ENCODE peak calls at places on chromosomes 4 and X, in eight cellular contexts. Q, J, I, N, L, H, F and Z are unnamed samples.

GRCh38 chrX:109472939-109473713 is 8.8 kb downstream of the GUCY2F start:
- DNase-seq in F (no peak), J (no peak), I (no peak), L (peak), Q (no peak), N (peak), H (peak), Z (no peak)

GRCh38 chr4:120318447-120318846 is 251.8 kb upstream of the MAD2L1 start:
- DNase-seq in L (no peak), H (no peak), Q (no peak), I (no peak), F (no peak), N (no peak), J (no peak), Z (no peak)

GRCh38 chr4:128159967-128160366 is 98.9 kb downstream of the LARP1B start:
- DNase-seq in H (peak), J (no peak), L (peak), F (no peak), N (peak), I (no peak), Q (no peak), Z (peak)

GRCh38 chr4:3041192-3042142 is 32.9 kb downstream of the HTT-AS start:
- DNase-seq in Q (no peak), N (peak), H (peak), J (peak), L (peak), F (peak), I (no peak), Z (no peak)

GRCh38 chr4:4779486-4779885 is 80.0 kb upstream of the MSX1 start:
- DNase-seq in H (no peak), J (no peak), Q (no peak), F (no peak), I (no peak), N (no peak), L (no peak), Z (no peak)

GRCh38 chr4:139956436-139957107 is 197.4 kb downstream of the MAML3 start:
- DNase-seq in J (no peak), F (no peak), Q (no peak), N (no peak), L (no peak), I (no peak), H (peak), Z (no peak)

GRCh38 chrX:68717196-68717595 is 69.7 kb downstream of the STARD8 start:
- DNase-seq in F (no peak), N (no peak), J (peak), L (no peak), H (no peak), I (no peak), Q (no peak), Z (no peak)

GRCh38 chr4:128757712-128758111 is 51.8 kb upstream of the JADE1 start:
- DNase-seq in J (no peak), F (no peak), Q (no peak), I (no peak), H (peak), N (peak), L (no peak), Z (no peak)

GRCh38 chr4:88275949-88276515 is 8.3 kb downstream of the PPM1K start:
- DNase-seq in F (no peak), N (no peak), Q (no peak), J (no peak), L (no peak), I (no peak), H (no peak), Z (no peak)

GRCh38 chr4:3770323-3771166 is 4.4 kb downstream of the ADRA2C start:
- DNase-seq in N (no peak), F (no peak), J (no peak), L (no peak), Q (no peak), H (no peak), I (no peak), Z (no peak)

DNA sequence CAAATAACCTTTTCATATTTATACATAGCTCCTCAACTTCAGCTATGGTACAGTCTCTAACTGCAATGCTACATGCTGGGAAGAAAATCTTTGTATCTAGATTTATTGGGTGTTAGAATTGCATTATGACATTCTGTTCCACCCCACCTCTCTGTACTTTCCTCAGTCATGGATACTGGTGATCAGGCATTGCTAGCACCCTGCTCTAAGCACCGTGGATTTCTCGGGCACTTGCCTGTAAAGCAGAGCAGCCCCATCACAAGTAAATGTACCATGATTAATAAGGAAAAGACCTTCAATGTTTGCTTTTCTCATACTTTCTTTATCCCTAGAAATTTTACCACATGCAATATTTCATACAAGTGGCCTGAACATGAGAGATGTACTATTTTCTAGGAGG is 1028.9 kb upstream of the INTU start:
- DNase-seq in H (no peak), N (no peak), F (no peak), Q (no peak), I (no peak), J (no peak), L (no peak), Z (no peak)
- H3K4me3 ChIP-seq in H (no peak), N (no peak), F (no peak), Q (no peak), I (no peak), J (no peak), L (no peak), Z (no peak)

GRCh38 chr4:113411496-113411938 is 350.0 kb downstream of the CAMK2D start:
- DNase-seq in H (peak), Q (peak), J (no peak), L (peak), I (no peak), N (peak), F (no peak), Z (peak)
- TF ChIP-seq CTCF in H (no peak), Q (no peak), J (no peak), L (no peak), I (no peak), N (no peak), F (no peak), Z (no peak)

GRCh38 chrX:153411988-153412574 is 809 bp downstream of the ZFP92 start:
- DNase-seq in Q (no peak), N (no peak), H (no peak), I (no peak), J (no peak), L (no peak), F (no peak), Z (no peak)

GRCh38 chrX:153410328-153410727 is 944 bp upstream of the ZFP92 start:
- DNase-seq in I (no peak), J (peak), Q (no peak), H (no peak), F (no peak), N (no peak), L (no peak), Z (no peak)

GRCh38 chrX:153411255-153411987 is at the start of gene ZFP92:
- DNase-seq in L (no peak), I (no peak), J (peak), N (peak), Q (no peak), H (no peak), F (no peak), Z (no peak)

GRCh38 chrX:153409414-153410101 is 1.7 kb upstream of the ZFP92 start:
- DNase-seq in L (no peak), J (peak), H (no peak), Q (no peak), F (no peak), I (no peak), N (no peak), Z (no peak)

DNA sequence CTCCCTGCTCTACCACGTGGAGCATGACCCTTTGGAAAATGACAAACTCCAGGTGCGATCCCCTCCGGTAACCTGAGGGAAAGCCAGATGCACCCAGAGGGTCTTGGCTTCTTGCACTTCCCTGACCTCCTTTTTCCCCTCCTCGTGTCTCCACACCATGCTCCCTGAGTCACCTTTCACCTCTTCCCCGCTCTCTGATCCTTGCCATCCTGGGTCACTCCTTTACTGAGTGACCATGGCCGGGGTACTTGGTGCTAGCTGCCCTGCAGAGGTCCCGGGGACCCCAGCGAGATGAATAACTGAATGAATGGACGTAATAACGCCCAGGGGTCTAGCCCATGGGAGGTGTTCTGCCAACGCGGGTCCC is 401 bp upstream of the ZFP92 start:
- DNase-seq in Q (no peak), H (no peak), J (no peak), I (no peak), N (no peak), F (no peak), L (no peak), Z (no peak)
- H3K4me3 ChIP-seq in Q (peak), H (peak), J (peak), I (peak), N (peak), F (peak), L (no peak), Z (peak)

GRCh38 chr4:85825937-85826678 is 351.2 kb downstream of the ARHGAP24 start:
- DNase-seq in I (no peak), H (peak), N (peak), J (no peak), L (peak), Q (no peak), F (no peak), Z (no peak)
- TF ChIP-seq CTCF in I (no peak), H (peak), N (peak), J (no peak), L (peak), Q (peak), F (no peak), Z (peak)

DNA sequence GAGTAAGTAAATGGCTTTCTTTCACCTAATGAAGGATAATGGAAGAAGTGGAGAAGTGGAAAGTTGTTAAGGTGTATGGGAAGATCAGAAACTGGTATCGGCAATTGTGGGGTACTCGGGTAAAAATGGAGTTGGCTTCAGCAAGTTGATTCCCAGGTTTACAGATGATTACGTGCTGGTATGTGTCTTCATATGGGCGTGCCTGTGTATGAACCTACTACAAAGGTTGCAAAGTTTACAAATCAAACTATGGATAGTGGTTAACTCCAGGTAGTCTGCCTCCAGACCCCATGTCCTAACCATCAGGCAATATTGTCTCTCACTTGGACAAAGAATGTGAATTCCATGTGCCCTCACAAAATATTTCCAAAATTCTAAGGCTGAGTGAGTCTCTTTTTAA is 778 bp downstream of the TLR3 start:
- DNase-seq in Q (no peak), H (no peak), F (no peak), L (no peak), N (no peak), J (no peak), I (no peak), Z (no peak)
- H3K4me3 ChIP-seq in Q (no peak), H (peak), F (peak), L (no peak), N (peak), J (peak), I (peak), Z (no peak)